ENCODE peak calls at places on chromosomes 5 and 9, in seven cellular contexts. Z, V, O, R, T, D and H are unnamed samples.

GRCh38 chr5:174056064-174056842 is 10.7 kb downstream of the NSG2 start:
- DNase-seq in Z (no peak), V (no peak), O (no peak), R (no peak), T (no peak), D (no peak), H (no peak)

GRCh38 chr5:14270212-14270702 is 127.1 kb downstream of the TRIO start:
- DNase-seq in Z (no peak), V (no peak), O (no peak), R (peak; percentile 74), T (peak; percentile 95), D (peak; percentile 81), H (no peak)

GRCh38 chr5:134420326-134420725 is 8.6 kb upstream of the CDKN2AIPNL start:
- DNase-seq in Z (no peak), V (no peak), O (no peak), R (no peak), T (peak; percentile 59), D (no peak), H (no peak)

GRCh38 chr5:36777105-36777757 is 99.3 kb upstream of the NIPBL start:
- DNase-seq in Z (no peak), V (no peak), O (no peak), R (peak; percentile 34), T (no peak), D (peak; percentile 33), H (peak; percentile 1)

GRCh38 chr5:75545131-75545530 is 33.4 kb downstream of the POLK start:
- DNase-seq in Z (no peak), V (no peak), O (no peak), R (no peak), T (no peak), D (no peak), H (no peak)

GRCh38 chr9:90631964-90632363 is 10.7 kb downstream of the DIRAS2 start:
- DNase-seq in Z (no peak), V (no peak), O (no peak), R (no peak), T (no peak), D (no peak), H (no peak)

GRCh38 chr5:10600629-10601245 is 36.9 kb downstream of the ANKRD33B start:
- DNase-seq in Z (peak; percentile 64), V (no peak), O (no peak), R (no peak), T (peak; percentile 44), D (peak; percentile 35), H (peak; percentile 25)

GRCh38 chr5:80389575-80389974 is 18.3 kb upstream of the ZFYVE16 start:
- DNase-seq in Z (no peak), V (no peak), O (no peak), R (no peak), T (no peak), D (no peak), H (no peak)

GRCh38 chr5:144088211-144088965 is 82.1 kb downstream of the YIPF5 start:
- DNase-seq in Z (no peak), V (no peak), O (no peak), R (no peak), T (no peak), D (no peak), H (no peak)

GRCh38 chr9:37999501-38000189 is 69.4 kb downstream of the SHB start:
- DNase-seq in Z (peak; percentile 19), V (no peak), O (no peak), R (no peak), T (peak; percentile 36), D (no peak), H (peak; percentile 39)

GRCh38 chr5:73726071-73726470 is 100.1 kb downstream of the ARHGEF28 start:
- DNase-seq in Z (no peak), V (no peak), O (no peak), R (no peak), T (no peak), D (no peak), H (no peak)

GRCh38 chr5:168603776-168604175 is 24.6 kb upstream of the PANK3 start:
- DNase-seq in Z (no peak), V (no peak), O (no peak), R (no peak), T (no peak), D (no peak), H (no peak)

GRCh38 chr5:73381587-73382411 is 66.8 kb downstream of the FOXD1 start:
- DNase-seq in Z (no peak), V (no peak), O (no peak), R (no peak), T (no peak), D (no peak), H (no peak)

GRCh38 chr5:40233268-40233667 is 446.4 kb upstream of the PTGER4 start:
- DNase-seq in Z (no peak), V (no peak), O (no peak), R (no peak), T (no peak), D (no peak), H (no peak)

GRCh38 chr9:130898552-130898852 is 1.9 kb upstream of the QRFP start:
- DNase-seq in Z (no peak), V (no peak), O (no peak), R (no peak), T (no peak), D (no peak), H (no peak)

GRCh38 chr5:81754621-81755020 is 3.7 kb upstream of the SSBP2 start:
- DNase-seq in Z (no peak), V (no peak), O (no peak), R (no peak), T (no peak), D (no peak), H (no peak)

GRCh38 chr9:125416517-125416916 is 154.9 kb downstream of the GAPVD1 start:
- DNase-seq in Z (no peak), V (no peak), O (no peak), R (no peak), T (no peak), D (no peak), H (no peak)

GRCh38 chr9:138100711-138101349 is 223.2 kb downstream of the CACNA1B start:
- DNase-seq in Z (no peak), V (no peak), O (no peak), R (no peak), T (no peak), D (no peak), H (no peak)

GRCh38 chr9:84403288-84403687 is 62.7 kb upstream of the SLC28A3 start:
- DNase-seq in Z (no peak), V (no peak), O (no peak), R (no peak), T (no peak), D (no peak), H (no peak)

GRCh38 chr9:13567833-13568232 is 288.3 kb upstream of the MPDZ start:
- DNase-seq in Z (no peak), V (no peak), O (no peak), R (no peak), T (no peak), D (no peak), H (no peak)

GRCh38 chr9:128818839-128819715 is 777 bp downstream of the ENDOG start:
- DNase-seq in Z (peak; percentile 71), V (no peak), O (peak; percentile 51), R (peak; percentile 35), T (peak; percentile 16), D (no peak), H (peak; percentile 62)

GRCh38 chr5:53779541-53779981 is 219.1 kb downstream of the NDUFS4 start:
- DNase-seq in Z (no peak), V (no peak), O (no peak), R (no peak), T (no peak), D (peak; percentile 63), H (no peak)

GRCh38 chr5:17001418-17001817 is 65.3 kb upstream of the MYO10 start:
- DNase-seq in Z (no peak), V (no peak), O (no peak), R (no peak), T (no peak), D (no peak), H (no peak)

GRCh38 chr9:109709881-109710280 is 70.1 kb upstream of the PALM2AKAP2 start:
- DNase-seq in Z (no peak), V (no peak), O (no peak), R (no peak), T (no peak), D (no peak), H (no peak)

GRCh38 chr5:98214240-98215051 is 559.0 kb upstream of the RGMB start:
- DNase-seq in Z (no peak), V (no peak), O (no peak), R (no peak), T (no peak), D (no peak), H (no peak)

GRCh38 chr5:110832683-110833082 is 93.9 kb downstream of the SLC25A46 start:
- DNase-seq in Z (no peak), V (no peak), O (no peak), R (no peak), T (no peak), D (no peak), H (no peak)

GRCh38 chr9:32704343-32704742 is 68.9 kb upstream of the TAF1L start:
- DNase-seq in Z (no peak), V (no peak), O (no peak), R (no peak), T (no peak), D (no peak), H (no peak)

GRCh38 chr5:82018462-82018861 is 46.6 kb downstream of the ATG10 start:
- DNase-seq in Z (no peak), V (no peak), O (no peak), R (no peak), T (no peak), D (peak; percentile 80), H (peak; percentile 5)

GRCh38 chr5:148374693-148375360 is 8.9 kb upstream of the FBXO38 start:
- DNase-seq in Z (peak; percentile 1), V (no peak), O (no peak), R (peak; percentile 24), T (peak; percentile 31), D (peak; percentile 50), H (peak; percentile 7)

GRCh38 chr9:77898864-77899263 is 132.7 kb downstream of the GNAQ start:
- DNase-seq in Z (no peak), V (no peak), O (no peak), R (no peak), T (no peak), D (no peak), H (no peak)

GRCh38 chr5:38273626-38274025 is 15.3 kb downstream of the EGFLAM start:
- DNase-seq in Z (no peak), V (no peak), O (no peak), R (no peak), T (no peak), D (no peak), H (no peak)

GRCh38 chr5:134874831-134875655 is 872 bp downstream of the TXNDC15 start:
- DNase-seq in Z (peak; percentile 60), V (no peak), O (peak; percentile 58), R (peak; percentile 51), T (peak; percentile 30), D (peak; percentile 28), H (peak; percentile 61)

GRCh38 chr5:109560554-109560953 is 129.2 kb upstream of the MAN2A1 start:
- DNase-seq in Z (no peak), V (no peak), O (no peak), R (no peak), T (no peak), D (no peak), H (no peak)

GRCh38 chr9:112680731-112681402 is 37.0 kb downstream of the INIP start:
- DNase-seq in Z (no peak), V (no peak), O (no peak), R (no peak), T (no peak), D (no peak), H (no peak)

GRCh38 chr5:13611604-13612003 is 332.9 kb downstream of the DNAH5 start:
- DNase-seq in Z (no peak), V (no peak), O (no peak), R (no peak), T (no peak), D (no peak), H (no peak)

GRCh38 chr5:135747824-135748223 is 86.6 kb upstream of the SLC25A48 start:
- DNase-seq in Z (no peak), V (no peak), O (no peak), R (no peak), T (no peak), D (no peak), H (no peak)

GRCh38 chr9:137984520-137985257 is 107.1 kb downstream of the CACNA1B start:
- DNase-seq in Z (no peak), V (no peak), O (no peak), R (no peak), T (no peak), D (no peak), H (no peak)

GRCh38 chr5:158899792-158900191 is 199.9 kb downstream of the EBF1 start:
- DNase-seq in Z (no peak), V (no peak), O (no peak), R (no peak), T (no peak), D (peak; percentile 61), H (no peak)